ENCODE peak calls at places on chromosome 19, in eight cellular contexts. One of them, this sample, is unnamed.

GRCh38 chr19:10583021-10583776 is 3.9 kb downstream of the AP1M2 start:
- DNase-seq in right atrium auricular region: no peak
- DNase-seq in AG04450: no peak
- DNase-seq in esophagus squamous epithelium: no peak
- DNase-seq in uterus: no peak
- DNase-seq in fibroblast of lung: no peak
- DNase-seq in A549: no peak
- DNase-seq in lung: no peak
- DNase-seq in this sample: no peak

GRCh38 chr19:46303702-46304397 is 7.0 kb downstream of the HIF3A start:
- DNase-seq in right atrium auricular region: peak
- DNase-seq in AG04450: no peak
- DNase-seq in esophagus squamous epithelium: no peak
- DNase-seq in uterus: peak
- DNase-seq in fibroblast of lung: peak
- DNase-seq in A549: peak
- DNase-seq in lung: peak
- DNase-seq in this sample: no peak

GRCh38 chr19:35048911-35049411 is 7.4 kb downstream of the HPN start:
- DNase-seq in right atrium auricular region: no peak
- DNase-seq in AG04450: no peak
- DNase-seq in esophagus squamous epithelium: no peak
- DNase-seq in uterus: no peak
- DNase-seq in fibroblast of lung: no peak
- DNase-seq in A549: no peak
- DNase-seq in lung: no peak
- DNase-seq in this sample: no peak

GRCh38 chr19:45097776-45098520 is 5.0 kb downstream of the PPP1R37 start:
- DNase-seq in right atrium auricular region: peak
- DNase-seq in AG04450: peak
- DNase-seq in esophagus squamous epithelium: no peak
- DNase-seq in uterus: peak
- DNase-seq in fibroblast of lung: peak
- DNase-seq in A549: peak
- DNase-seq in lung: no peak
- DNase-seq in this sample: peak

GRCh38 chr19:45508931-45509691 is 1.8 kb downstream of the VASP start:
- DNase-seq in right atrium auricular region: peak
- DNase-seq in AG04450: no peak
- DNase-seq in esophagus squamous epithelium: no peak
- DNase-seq in uterus: peak
- DNase-seq in fibroblast of lung: peak
- DNase-seq in A549: peak
- DNase-seq in lung: peak
- DNase-seq in this sample: no peak

GRCh38 chr19:19485161-19485997 is 30.0 kb downstream of the TSSK6 start:
- DNase-seq in right atrium auricular region: no peak
- DNase-seq in AG04450: no peak
- DNase-seq in esophagus squamous epithelium: no peak
- DNase-seq in uterus: no peak
- DNase-seq in fibroblast of lung: peak
- DNase-seq in A549: no peak
- DNase-seq in lung: no peak
- DNase-seq in this sample: no peak

GRCh38 chr19:8340341-8341096 is 2.5 kb downstream of the KANK3 start:
- DNase-seq in right atrium auricular region: peak
- DNase-seq in AG04450: no peak
- DNase-seq in esophagus squamous epithelium: no peak
- DNase-seq in uterus: peak
- DNase-seq in fibroblast of lung: peak
- DNase-seq in A549: no peak
- DNase-seq in lung: no peak
- DNase-seq in this sample: no peak

GRCh38 chr19:1239420-1239795 is 1.6 kb upstream of the CBARP start:
- DNase-seq in right atrium auricular region: no peak
- DNase-seq in AG04450: no peak
- DNase-seq in esophagus squamous epithelium: no peak
- DNase-seq in uterus: no peak
- DNase-seq in fibroblast of lung: no peak
- DNase-seq in A549: no peak
- DNase-seq in lung: no peak
- DNase-seq in this sample: no peak

GRCh38 chr19:15869109-15869555 is 28.7 kb downstream of the CYP4F2 start:
- DNase-seq in right atrium auricular region: no peak
- DNase-seq in AG04450: no peak
- DNase-seq in esophagus squamous epithelium: no peak
- DNase-seq in uterus: no peak
- DNase-seq in fibroblast of lung: peak
- DNase-seq in A549: peak
- DNase-seq in lung: peak
- DNase-seq in this sample: peak

GRCh38 chr19:40530091-40530901 is 46.4 kb upstream of the SHKBP1 start:
- DNase-seq in right atrium auricular region: no peak
- DNase-seq in AG04450: no peak
- DNase-seq in esophagus squamous epithelium: no peak
- DNase-seq in uterus: no peak
- DNase-seq in fibroblast of lung: no peak
- DNase-seq in A549: peak
- DNase-seq in lung: no peak
- DNase-seq in this sample: no peak

GRCh38 chr19:28288850-28289249 is 924.1 kb downstream of the UQCRFS1 start:
- DNase-seq in right atrium auricular region: no peak
- DNase-seq in AG04450: no peak
- DNase-seq in esophagus squamous epithelium: no peak
- DNase-seq in uterus: no peak
- DNase-seq in fibroblast of lung: no peak
- DNase-seq in A549: no peak
- DNase-seq in lung: no peak
- DNase-seq in this sample: no peak

GRCh38 chr19:33488826-33489225 is 32.8 kb downstream of the PEPD start:
- DNase-seq in right atrium auricular region: no peak
- DNase-seq in AG04450: no peak
- DNase-seq in esophagus squamous epithelium: no peak
- DNase-seq in uterus: no peak
- DNase-seq in fibroblast of lung: no peak
- DNase-seq in A549: no peak
- DNase-seq in lung: no peak
- DNase-seq in this sample: no peak

GRCh38 chr19:12544401-12544876 is 6.8 kb downstream of the ZNF564 start:
- DNase-seq in right atrium auricular region: no peak
- DNase-seq in AG04450: no peak
- DNase-seq in esophagus squamous epithelium: no peak
- DNase-seq in uterus: no peak
- DNase-seq in fibroblast of lung: no peak
- DNase-seq in A549: no peak
- DNase-seq in lung: no peak
- DNase-seq in this sample: no peak

GRCh38 chr19:4972509-4973230 is 3.8 kb downstream of the KDM4B start:
- DNase-seq in right atrium auricular region: no peak
- DNase-seq in AG04450: no peak
- DNase-seq in esophagus squamous epithelium: no peak
- DNase-seq in uterus: no peak
- DNase-seq in fibroblast of lung: peak
- DNase-seq in A549: no peak
- DNase-seq in lung: no peak
- DNase-seq in this sample: no peak

GRCh38 chr19:18424890-18425514 is 5.8 kb downstream of the SSBP4 start:
- DNase-seq in right atrium auricular region: no peak
- DNase-seq in AG04450: no peak
- DNase-seq in esophagus squamous epithelium: no peak
- DNase-seq in uterus: no peak
- DNase-seq in fibroblast of lung: no peak
- DNase-seq in A549: no peak
- DNase-seq in lung: no peak
- DNase-seq in this sample: no peak

GRCh38 chr19:18426416-18426767 is 7.2 kb downstream of the SSBP4 start:
- DNase-seq in right atrium auricular region: no peak
- DNase-seq in AG04450: no peak
- DNase-seq in esophagus squamous epithelium: no peak
- DNase-seq in uterus: no peak
- DNase-seq in fibroblast of lung: no peak
- DNase-seq in A549: no peak
- DNase-seq in lung: no peak
- DNase-seq in this sample: no peak

GRCh38 chr19:18424122-18424889 is 5.1 kb downstream of the SSBP4 start:
- DNase-seq in right atrium auricular region: no peak
- DNase-seq in AG04450: no peak
- DNase-seq in esophagus squamous epithelium: no peak
- DNase-seq in uterus: no peak
- DNase-seq in fibroblast of lung: no peak
- DNase-seq in A549: no peak
- DNase-seq in lung: no peak
- DNase-seq in this sample: no peak

GRCh38 chr19:18427080-18427751 is 8.0 kb downstream of the SSBP4 start:
- DNase-seq in right atrium auricular region: no peak
- DNase-seq in AG04450: no peak
- DNase-seq in esophagus squamous epithelium: no peak
- DNase-seq in uterus: no peak
- DNase-seq in fibroblast of lung: no peak
- DNase-seq in A549: no peak
- DNase-seq in lung: no peak
- DNase-seq in this sample: no peak

GRCh38 chr19:18425515-18426415 is 6.6 kb downstream of the SSBP4 start:
- DNase-seq in right atrium auricular region: peak
- DNase-seq in AG04450: no peak
- DNase-seq in esophagus squamous epithelium: no peak
- DNase-seq in uterus: peak
- DNase-seq in fibroblast of lung: peak
- DNase-seq in A549: no peak
- DNase-seq in lung: no peak
- DNase-seq in this sample: no peak
- H3K27ac ChIP-seq in right atrium auricular region: peak
- H3K27ac ChIP-seq in AG04450: peak
- H3K27ac ChIP-seq in esophagus squamous epithelium: peak
- H3K27ac ChIP-seq in uterus: peak
- H3K27ac ChIP-seq in fibroblast of lung: peak
- H3K27ac ChIP-seq in A549: no peak
- H3K27ac ChIP-seq in lung: peak
- H3K27ac ChIP-seq in this sample: peak

GRCh38 chr19:17794731-17795494 is at the start of gene B3GNT3:
- DNase-seq in right atrium auricular region: no peak
- DNase-seq in AG04450: no peak
- DNase-seq in esophagus squamous epithelium: no peak
- DNase-seq in uterus: no peak
- DNase-seq in fibroblast of lung: no peak
- DNase-seq in A549: peak
- DNase-seq in lung: peak
- DNase-seq in this sample: no peak
- H3K27ac ChIP-seq in right atrium auricular region: no peak
- H3K27ac ChIP-seq in AG04450: no peak
- H3K27ac ChIP-seq in esophagus squamous epithelium: peak
- H3K27ac ChIP-seq in uterus: no peak
- H3K27ac ChIP-seq in fibroblast of lung: no peak
- H3K27ac ChIP-seq in A549: peak
- H3K27ac ChIP-seq in lung: no peak
- H3K27ac ChIP-seq in this sample: no peak

GRCh38 chr19:17124025-17124424 is 48.4 kb downstream of the MYO9B start:
- DNase-seq in right atrium auricular region: no peak
- DNase-seq in AG04450: no peak
- DNase-seq in esophagus squamous epithelium: no peak
- DNase-seq in uterus: no peak
- DNase-seq in fibroblast of lung: no peak
- DNase-seq in A549: no peak
- DNase-seq in lung: no peak
- DNase-seq in this sample: no peak

GRCh38 chr19:17127671-17128070 is 52.1 kb downstream of the MYO9B start:
- DNase-seq in right atrium auricular region: no peak
- DNase-seq in AG04450: no peak
- DNase-seq in esophagus squamous epithelium: no peak
- DNase-seq in uterus: no peak
- DNase-seq in fibroblast of lung: no peak
- DNase-seq in A549: no peak
- DNase-seq in lung: no peak
- DNase-seq in this sample: no peak

GRCh38 chr19:17128403-17128802 is 52.8 kb downstream of the MYO9B start:
- DNase-seq in right atrium auricular region: no peak
- DNase-seq in AG04450: no peak
- DNase-seq in esophagus squamous epithelium: no peak
- DNase-seq in uterus: no peak
- DNase-seq in fibroblast of lung: no peak
- DNase-seq in A549: no peak
- DNase-seq in lung: no peak
- DNase-seq in this sample: no peak

GRCh38 chr19:17125052-17125727 is 49.6 kb downstream of the MYO9B start:
- DNase-seq in right atrium auricular region: no peak
- DNase-seq in AG04450: no peak
- DNase-seq in esophagus squamous epithelium: no peak
- DNase-seq in uterus: no peak
- DNase-seq in fibroblast of lung: peak
- DNase-seq in A549: no peak
- DNase-seq in lung: no peak
- DNase-seq in this sample: no peak

DNA sequence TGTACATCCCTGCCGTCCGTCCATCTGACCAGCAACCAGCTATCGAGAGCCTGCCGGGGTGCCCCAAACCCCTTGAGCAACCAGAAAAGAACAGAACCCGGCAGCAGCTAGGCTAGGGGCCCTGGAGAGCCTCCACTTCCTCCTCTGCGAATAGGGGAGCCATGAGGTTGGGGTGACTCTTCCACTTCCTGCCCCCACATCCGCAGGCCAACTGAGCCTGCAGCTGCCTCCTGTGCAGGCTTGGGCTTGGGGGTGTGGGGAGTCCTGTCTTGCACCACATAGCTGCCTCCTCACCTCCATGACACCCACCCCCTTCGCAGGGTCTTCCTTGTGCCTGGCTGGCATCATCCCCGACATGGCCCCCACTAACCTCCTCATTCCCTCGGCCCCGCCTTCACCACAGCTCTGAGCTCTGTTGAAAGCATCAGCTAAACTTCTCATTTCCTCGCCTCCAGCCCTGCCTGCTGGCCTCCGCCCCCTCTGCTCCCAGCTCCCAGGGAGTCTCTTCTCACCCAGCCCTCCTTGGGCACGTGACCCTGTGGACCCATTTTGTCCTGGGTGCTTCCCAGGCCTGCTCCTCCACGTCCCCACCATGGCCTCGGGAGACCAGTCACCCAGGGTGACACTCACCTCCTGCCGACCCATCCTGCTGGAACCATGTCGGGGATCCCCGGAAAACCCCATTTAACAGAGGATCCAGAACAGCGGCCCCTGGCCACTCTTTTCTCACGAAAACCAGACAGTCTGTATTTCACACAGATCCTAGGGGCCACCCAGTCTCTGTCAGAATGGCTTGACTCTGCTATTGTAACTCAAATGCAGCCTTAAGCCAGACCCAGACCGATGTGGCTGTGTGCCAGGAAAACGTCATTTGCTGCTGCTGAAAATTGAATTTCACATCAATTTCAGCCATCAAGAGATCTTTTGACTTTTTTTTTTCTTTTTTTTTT is 50.4 kb downstream of the MYO9B start:
- DNase-seq in right atrium auricular region: peak
- DNase-seq in AG04450: no peak
- DNase-seq in esophagus squamous epithelium: no peak
- DNase-seq in uterus: peak
- DNase-seq in fibroblast of lung: peak
- DNase-seq in A549: no peak
- DNase-seq in lung: peak
- DNase-seq in this sample: no peak
- H3K27ac ChIP-seq in right atrium auricular region: peak
- H3K27ac ChIP-seq in AG04450: peak
- H3K27ac ChIP-seq in esophagus squamous epithelium: peak
- H3K27ac ChIP-seq in uterus: peak
- H3K27ac ChIP-seq in fibroblast of lung: peak
- H3K27ac ChIP-seq in A549: no peak
- H3K27ac ChIP-seq in lung: no peak
- H3K27ac ChIP-seq in this sample: no peak

GRCh38 chr19:48746120-48746519 is 589 bp downstream of the IZUMO1 start:
- DNase-seq in right atrium auricular region: no peak
- DNase-seq in AG04450: no peak
- DNase-seq in esophagus squamous epithelium: no peak
- DNase-seq in uterus: no peak
- DNase-seq in fibroblast of lung: no peak
- DNase-seq in A549: no peak
- DNase-seq in lung: no peak
- DNase-seq in this sample: no peak
- H3K27ac ChIP-seq in right atrium auricular region: peak
- H3K27ac ChIP-seq in AG04450: peak
- H3K27ac ChIP-seq in esophagus squamous epithelium: peak
- H3K27ac ChIP-seq in uterus: no peak
- H3K27ac ChIP-seq in fibroblast of lung: no peak
- H3K27ac ChIP-seq in A549: no peak
- H3K27ac ChIP-seq in lung: no peak
- H3K27ac ChIP-seq in this sample: no peak